ENCODE peak calls at places on chromosomes 4 and X, in seven cellular contexts. A is trophoblast cell, J is IMR-90, X is H9, P is mesenchymal stem cell, F is neuronal stem cell, Y is H1. I is an unnamed sample.

GRCh38 chr4:10097906-10098769 is 18.5 kb downstream of the WDR1 start:
- DNase-seq in F (no peak), J (no peak), X (no peak), Y (no peak), P (no peak), A (no peak), I (no peak)

GRCh38 chr4:41058426-41058825 is 155.9 kb downstream of the APBB2 start:
- DNase-seq in F (no peak), P (no peak), A (no peak), X (no peak), Y (no peak), J (peak), I (no peak)

GRCh38 chrX:54043696-54044125 is 562 bp downstream of the PHF8 start:
- DNase-seq in X (peak), F (no peak), P (peak), J (peak), A (no peak), Y (peak), I (no peak)

GRCh38 chr4:147924604-147925412 is 192.9 kb downstream of the ARHGAP10 start:
- DNase-seq in X (peak), A (no peak), Y (peak), P (peak), F (peak), J (peak), I (peak)

GRCh38 chrX:132488092-132488749 is 617 bp downstream of the MBNL3 start:
- DNase-seq in F (no peak), P (peak), X (no peak), Y (no peak), A (no peak), J (peak), I (peak)

GRCh38 chr4:186108391-186108790 is 3.9 kb downstream of the FAM149A start:
- DNase-seq in X (no peak), A (no peak), F (peak), J (no peak), P (no peak), Y (no peak), I (no peak)

GRCh38 chr4:10115657-10116624 is 658 bp downstream of the WDR1 start:
- DNase-seq in A (peak), P (peak), F (no peak), J (no peak), X (peak), Y (peak), I (peak)

GRCh38 chrX:47515941-47516649 is 33.1 kb upstream of the ZNF41 start:
- DNase-seq in Y (no peak), P (peak), F (no peak), X (no peak), A (no peak), J (peak), I (peak)

GRCh38 chr4:55437356-55437796 is 41.6 kb downstream of the TMEM165 start:
- DNase-seq in Y (no peak), X (no peak), J (peak), A (no peak), P (peak), F (no peak), I (no peak)

GRCh38 chr4:126661194-126661593 is 971.6 kb upstream of the INTU start:
- DNase-seq in J (peak), Y (no peak), P (peak), A (no peak), X (no peak), F (no peak), I (peak)

GRCh38 chrX:106939566-106939965 is 19.4 kb downstream of the CLDN2 start:
- DNase-seq in A (no peak), F (no peak), P (no peak), X (no peak), J (no peak), Y (no peak), I (no peak)
- H2AK5ac ChIP-seq in A (no peak), F (no peak), P (no peak), X (no peak), J (no peak), Y (no peak), I (no peak)

GRCh38 chr4:120348521-120348920 is 281.9 kb upstream of the MAD2L1 start:
- DNase-seq in P (no peak), X (no peak), A (no peak), J (no peak), Y (no peak), F (no peak), I (no peak)
- H4K8ac ChIP-seq in P (no peak), X (no peak), A (no peak), J (no peak), Y (no peak), F (no peak), I (no peak)

DNA sequence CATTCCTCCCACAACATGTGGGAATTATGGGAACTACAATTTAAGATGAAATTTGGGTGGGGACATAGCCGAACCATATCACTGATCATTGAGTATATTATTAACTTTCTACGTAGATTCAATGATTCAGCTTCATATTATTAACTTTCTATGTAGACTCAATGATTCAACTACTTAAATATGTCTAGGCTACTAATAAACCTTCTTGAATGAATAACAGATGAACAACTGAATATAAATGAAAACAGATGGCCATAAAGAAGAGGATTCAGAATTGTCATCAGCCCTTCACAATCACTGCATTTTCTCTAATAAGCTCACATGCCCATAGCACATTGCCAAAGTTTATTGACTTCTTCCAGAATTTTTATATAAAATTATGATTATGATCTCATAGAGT is 57.0 kb downstream of the CEP44 start:
- DNase-seq in X (no peak), J (no peak), A (no peak), F (no peak), P (no peak), Y (no peak), I (no peak)
- H3K4ac ChIP-seq in X (no peak), J (no peak), A (no peak), F (no peak), P (no peak), Y (no peak), I (no peak)

DNA sequence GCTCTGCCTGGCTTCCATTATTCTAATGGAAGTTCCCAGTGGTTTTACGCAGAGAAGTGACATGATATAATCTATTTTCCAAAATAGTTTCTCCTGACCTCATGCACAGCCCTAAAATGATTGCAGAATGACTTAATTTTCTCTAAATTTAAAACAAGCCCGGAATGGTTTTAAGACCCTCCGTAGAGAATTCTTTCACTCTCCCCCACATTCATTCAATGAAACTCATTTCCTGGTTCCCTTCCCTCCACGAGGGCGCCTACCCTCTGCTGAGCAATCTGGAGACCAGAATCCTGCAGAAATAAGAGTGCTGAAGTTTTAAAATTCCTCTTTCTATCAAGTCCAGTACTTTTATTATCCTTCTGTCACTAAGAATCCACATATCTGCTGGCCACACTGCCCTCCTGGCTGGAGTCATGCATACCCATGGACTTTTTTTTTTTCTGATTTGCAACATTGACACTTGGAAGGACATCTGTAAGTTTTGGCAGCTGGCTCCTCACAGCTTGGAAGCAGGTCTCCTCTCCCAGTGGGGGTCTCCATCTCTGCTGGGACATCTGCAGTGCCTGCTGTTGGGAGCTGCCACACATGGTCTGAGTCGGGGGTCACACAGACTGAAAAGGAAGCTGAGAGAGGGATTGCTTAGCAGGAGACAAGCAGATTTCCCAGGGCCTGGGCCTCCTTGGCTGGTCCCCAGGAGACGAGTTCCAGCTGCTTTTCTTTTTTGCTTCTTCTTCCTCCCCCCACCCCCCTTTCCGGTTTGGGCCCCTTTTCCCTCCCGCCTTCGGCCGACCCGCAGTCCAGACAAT is 86.1 kb downstream of the SOWAHB start:
- DNase-seq in A (no peak), P (peak), Y (no peak), X (peak), J (peak), F (no peak), I (peak)
- H2AK5ac ChIP-seq in A (no peak), P (peak), Y (no peak), X (no peak), J (peak), F (no peak), I (no peak)

GRCh38 chr4:139668036-139668435 is 2.4 kb downstream of the MGST2 start:
- DNase-seq in Y (no peak), X (no peak), J (no peak), A (no peak), F (no peak), P (no peak), I (peak)
- H4K8ac ChIP-seq in Y (no peak), X (no peak), J (no peak), A (no peak), F (no peak), P (no peak), I (no peak)

GRCh38 chr4:168486961-168487820 is 6.9 kb upstream of the DDX60L start:
- DNase-seq in A (peak), P (peak), X (no peak), J (peak), F (no peak), Y (no peak), I (peak)

GRCh38 chr4:168480991-168481588 is 798 bp upstream of the DDX60L start:
- DNase-seq in Y (no peak), F (no peak), J (peak), X (no peak), A (peak), P (peak), I (no peak)

GRCh38 chr4:168485511-168485910 is 5.2 kb upstream of the DDX60L start:
- DNase-seq in Y (no peak), J (no peak), P (no peak), A (peak), X (no peak), F (no peak), I (peak)

GRCh38 chr4:168484626-168485025 is 4.3 kb upstream of the DDX60L start:
- DNase-seq in X (no peak), J (peak), P (peak), F (no peak), Y (no peak), A (peak), I (no peak)

DNA sequence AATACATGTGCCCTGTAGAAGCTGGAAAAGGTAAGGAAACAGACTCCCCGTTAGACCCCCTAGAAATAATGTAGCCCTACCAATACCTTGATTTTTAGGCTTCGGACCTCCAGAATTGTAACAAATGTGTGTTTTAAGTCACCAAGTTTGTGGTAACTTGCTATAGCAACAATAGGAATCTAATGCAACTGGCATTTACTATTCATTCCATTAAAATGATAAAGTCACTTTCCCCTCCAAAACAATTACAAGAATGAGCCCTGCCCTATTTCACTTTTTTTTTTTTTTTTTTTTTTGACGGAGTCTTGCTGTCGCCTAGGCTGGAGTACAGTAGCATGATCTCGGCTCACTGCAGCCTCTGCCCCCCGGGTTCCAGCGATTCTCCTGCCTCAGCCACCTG is 3.5 kb upstream of the DDX60L start:
- DNase-seq in A (no peak), J (peak), F (no peak), Y (no peak), X (no peak), P (no peak), I (no peak)
- H3K4ac ChIP-seq in A (no peak), J (peak), F (no peak), Y (no peak), X (no peak), P (no peak), I (no peak)

DNA sequence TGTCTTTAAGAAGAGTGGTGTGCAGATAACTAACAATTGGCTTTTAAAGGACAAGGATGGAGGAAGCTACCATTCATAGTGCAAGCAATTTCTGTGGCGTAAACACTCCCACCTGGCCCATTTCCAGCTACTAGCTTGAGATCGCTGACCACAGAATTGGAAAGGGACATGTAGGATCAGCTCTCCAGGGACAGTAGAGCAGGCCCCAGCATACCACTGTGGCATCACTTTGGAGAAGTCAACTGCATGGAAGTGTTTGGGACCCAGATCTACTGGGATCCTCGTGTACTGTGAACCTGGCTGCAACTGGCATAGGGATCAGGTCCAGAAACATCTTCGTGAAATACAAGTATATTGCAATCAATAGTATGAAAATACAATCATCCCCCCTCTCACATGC is 515.0 kb downstream of the INPP4B start:
- DNase-seq in F (no peak), A (no peak), X (no peak), Y (no peak), J (no peak), P (peak), I (no peak)
- H2AK5ac ChIP-seq in F (no peak), A (no peak), X (no peak), Y (no peak), J (no peak), P (no peak), I (no peak)

GRCh38 chr4:109390369-109390768 is 43.2 kb upstream of the SEC24B start:
- DNase-seq in Y (no peak), F (no peak), P (no peak), J (no peak), X (no peak), A (no peak), I (no peak)
- H4K8ac ChIP-seq in Y (no peak), F (no peak), P (no peak), J (no peak), X (no peak), A (no peak), I (no peak)

GRCh38 chrX:32514986-32515385 is 696.4 kb downstream of the DMD start:
- DNase-seq in P (no peak), A (no peak), J (no peak), X (no peak), Y (no peak), F (no peak), I (no peak)
- H3K4ac ChIP-seq in P (no peak), A (no peak), J (no peak), X (no peak), Y (no peak), F (no peak), I (no peak)

GRCh38 chr4:131370846-131371245 is 1778.2 kb upstream of the PCDH10 start:
- DNase-seq in Y (no peak), P (no peak), X (no peak), F (no peak), J (no peak), A (no peak), I (no peak)
- H2AK5ac ChIP-seq in Y (no peak), P (no peak), X (no peak), F (no peak), J (no peak), A (no peak), I (no peak)

I was measured in mesendoderm.